ENCODE peak calls at places on chromosomes 7 and 10, in seven cellular contexts. One of them, this sample, is unnamed.

GRCh38 chr7:40200791-40201190 is 66.0 kb downstream of the SUGCT start:
- DNase-seq in fibroblast of villous mesenchyme: peak
- DNase-seq in adrenal gland: no peak
- DNase-seq in omental fat pad: no peak
- DNase-seq in kidney epithelial cell: no peak
- DNase-seq in H1: no peak
- DNase-seq in fibroblast of the aortic adventitia: peak
- DNase-seq in this sample: no peak

GRCh38 chr10:71939861-71940474 is 24.2 kb upstream of the CHST3 start:
- DNase-seq in fibroblast of villous mesenchyme: no peak
- DNase-seq in adrenal gland: peak
- DNase-seq in omental fat pad: no peak
- DNase-seq in kidney epithelial cell: no peak
- DNase-seq in H1: no peak
- DNase-seq in fibroblast of the aortic adventitia: no peak
- DNase-seq in this sample: no peak

GRCh38 chr10:129891806-129892205 is 72.3 kb downstream of the EBF3 start:
- DNase-seq in fibroblast of villous mesenchyme: no peak
- DNase-seq in adrenal gland: no peak
- DNase-seq in omental fat pad: no peak
- DNase-seq in kidney epithelial cell: no peak
- DNase-seq in H1: no peak
- DNase-seq in fibroblast of the aortic adventitia: no peak
- DNase-seq in this sample: no peak

GRCh38 chr7:39557222-39557621 is 9.0 kb upstream of the YAE1 start:
- DNase-seq in fibroblast of villous mesenchyme: no peak
- DNase-seq in adrenal gland: no peak
- DNase-seq in omental fat pad: no peak
- DNase-seq in kidney epithelial cell: no peak
- DNase-seq in H1: no peak
- DNase-seq in fibroblast of the aortic adventitia: no peak
- DNase-seq in this sample: no peak

GRCh38 chr10:10816453-10816852 is 201.2 kb upstream of the CELF2 start:
- DNase-seq in fibroblast of villous mesenchyme: peak
- DNase-seq in adrenal gland: no peak
- DNase-seq in omental fat pad: no peak
- DNase-seq in kidney epithelial cell: no peak
- DNase-seq in H1: no peak
- DNase-seq in fibroblast of the aortic adventitia: peak
- DNase-seq in this sample: no peak

GRCh38 chr10:114038819-114039218 is 4.8 kb upstream of the ADRB1 start:
- DNase-seq in fibroblast of villous mesenchyme: no peak
- DNase-seq in adrenal gland: no peak
- DNase-seq in omental fat pad: no peak
- DNase-seq in kidney epithelial cell: no peak
- DNase-seq in H1: no peak
- DNase-seq in fibroblast of the aortic adventitia: no peak
- DNase-seq in this sample: no peak

GRCh38 chr10:74855027-74855426 is 28.6 kb downstream of the KAT6B start:
- DNase-seq in fibroblast of villous mesenchyme: peak
- DNase-seq in adrenal gland: no peak
- DNase-seq in omental fat pad: no peak
- DNase-seq in kidney epithelial cell: no peak
- DNase-seq in H1: no peak
- DNase-seq in fibroblast of the aortic adventitia: no peak
- DNase-seq in this sample: no peak

GRCh38 chr7:82244947-82245346 is 198.6 kb downstream of the CACNA2D1 start:
- DNase-seq in fibroblast of villous mesenchyme: no peak
- DNase-seq in adrenal gland: no peak
- DNase-seq in omental fat pad: no peak
- DNase-seq in kidney epithelial cell: no peak
- DNase-seq in H1: no peak
- DNase-seq in fibroblast of the aortic adventitia: no peak
- DNase-seq in this sample: no peak

GRCh38 chr7:144004703-144005102 is 4.6 kb downstream of the OR6B1 start:
- DNase-seq in fibroblast of villous mesenchyme: no peak
- DNase-seq in adrenal gland: no peak
- DNase-seq in omental fat pad: no peak
- DNase-seq in kidney epithelial cell: no peak
- DNase-seq in H1: no peak
- DNase-seq in fibroblast of the aortic adventitia: no peak
- DNase-seq in this sample: no peak

GRCh38 chr10:6342091-6342490 is 139.4 kb downstream of the PFKFB3 start:
- DNase-seq in fibroblast of villous mesenchyme: no peak
- DNase-seq in adrenal gland: no peak
- DNase-seq in omental fat pad: no peak
- DNase-seq in kidney epithelial cell: no peak
- DNase-seq in H1: no peak
- DNase-seq in fibroblast of the aortic adventitia: no peak
- DNase-seq in this sample: no peak

GRCh38 chr7:28956608-28957063 is 1.5 kb downstream of the TRIL start:
- DNase-seq in fibroblast of villous mesenchyme: peak
- DNase-seq in adrenal gland: peak
- DNase-seq in omental fat pad: no peak
- DNase-seq in kidney epithelial cell: peak
- DNase-seq in H1: peak
- DNase-seq in fibroblast of the aortic adventitia: peak
- DNase-seq in this sample: peak

GRCh38 chr7:116772926-116773749 is 89.2 kb upstream of the CAPZA2 start:
- DNase-seq in fibroblast of villous mesenchyme: no peak
- DNase-seq in adrenal gland: no peak
- DNase-seq in omental fat pad: no peak
- DNase-seq in kidney epithelial cell: no peak
- DNase-seq in H1: no peak
- DNase-seq in fibroblast of the aortic adventitia: no peak
- DNase-seq in this sample: no peak

GRCh38 chr7:4882169-4882741 is 1.3 kb downstream of the RADIL start:
- DNase-seq in fibroblast of villous mesenchyme: peak
- DNase-seq in adrenal gland: peak
- DNase-seq in omental fat pad: peak
- DNase-seq in kidney epithelial cell: no peak
- DNase-seq in H1: peak
- DNase-seq in fibroblast of the aortic adventitia: peak
- DNase-seq in this sample: no peak

GRCh38 chr7:50592940-50593339 is 27.7 kb upstream of the DDC start:
- DNase-seq in fibroblast of villous mesenchyme: no peak
- DNase-seq in adrenal gland: no peak
- DNase-seq in omental fat pad: no peak
- DNase-seq in kidney epithelial cell: no peak
- DNase-seq in H1: no peak
- DNase-seq in fibroblast of the aortic adventitia: no peak
- DNase-seq in this sample: no peak

GRCh38 chr7:128989961-128990360 is 52.2 kb downstream of the IRF5 start:
- DNase-seq in fibroblast of villous mesenchyme: peak
- DNase-seq in adrenal gland: no peak
- DNase-seq in omental fat pad: no peak
- DNase-seq in kidney epithelial cell: no peak
- DNase-seq in H1: no peak
- DNase-seq in fibroblast of the aortic adventitia: no peak
- DNase-seq in this sample: no peak

GRCh38 chr10:73876971-73877370 is 2.6 kb upstream of the CAMK2G start:
- DNase-seq in fibroblast of villous mesenchyme: no peak
- DNase-seq in adrenal gland: no peak
- DNase-seq in omental fat pad: no peak
- DNase-seq in kidney epithelial cell: no peak
- DNase-seq in H1: no peak
- DNase-seq in fibroblast of the aortic adventitia: peak
- DNase-seq in this sample: no peak

GRCh38 chr10:129450391-129450790 is 16.6 kb upstream of the MGMT start:
- DNase-seq in fibroblast of villous mesenchyme: no peak
- DNase-seq in adrenal gland: no peak
- DNase-seq in omental fat pad: no peak
- DNase-seq in kidney epithelial cell: no peak
- DNase-seq in H1: no peak
- DNase-seq in fibroblast of the aortic adventitia: no peak
- DNase-seq in this sample: no peak

GRCh38 chr7:97555845-97556431 is 175.9 kb upstream of the TAC1 start:
- DNase-seq in fibroblast of villous mesenchyme: no peak
- DNase-seq in adrenal gland: no peak
- DNase-seq in omental fat pad: no peak
- DNase-seq in kidney epithelial cell: no peak
- DNase-seq in H1: no peak
- DNase-seq in fibroblast of the aortic adventitia: no peak
- DNase-seq in this sample: no peak

GRCh38 chr10:107914450-107915276 is 750.2 kb upstream of the SORCS1 start:
- DNase-seq in fibroblast of villous mesenchyme: peak
- DNase-seq in adrenal gland: no peak
- DNase-seq in omental fat pad: no peak
- DNase-seq in kidney epithelial cell: no peak
- DNase-seq in H1: peak
- DNase-seq in fibroblast of the aortic adventitia: no peak
- DNase-seq in this sample: peak

GRCh38 chr10:110138197-110138812 is 69.1 kb upstream of the MXI1 start:
- DNase-seq in fibroblast of villous mesenchyme: peak
- DNase-seq in adrenal gland: no peak
- DNase-seq in omental fat pad: no peak
- DNase-seq in kidney epithelial cell: no peak
- DNase-seq in H1: no peak
- DNase-seq in fibroblast of the aortic adventitia: peak
- DNase-seq in this sample: no peak

GRCh38 chr10:48655426-48656240 is 29.0 kb upstream of the WDFY4 start:
- DNase-seq in fibroblast of villous mesenchyme: peak
- DNase-seq in adrenal gland: peak
- DNase-seq in omental fat pad: peak
- DNase-seq in kidney epithelial cell: peak
- DNase-seq in H1: peak
- DNase-seq in fibroblast of the aortic adventitia: peak
- DNase-seq in this sample: no peak

GRCh38 chr10:72323108-72323932 is 31.4 kb downstream of the DNAJB12 start:
- DNase-seq in fibroblast of villous mesenchyme: no peak
- DNase-seq in adrenal gland: no peak
- DNase-seq in omental fat pad: no peak
- DNase-seq in kidney epithelial cell: no peak
- DNase-seq in H1: no peak
- DNase-seq in fibroblast of the aortic adventitia: no peak
- DNase-seq in this sample: no peak

GRCh38 chr10:96301616-96302015 is 2.6 kb upstream of the DNTT start:
- DNase-seq in fibroblast of villous mesenchyme: no peak
- DNase-seq in adrenal gland: no peak
- DNase-seq in omental fat pad: no peak
- DNase-seq in kidney epithelial cell: no peak
- DNase-seq in H1: no peak
- DNase-seq in fibroblast of the aortic adventitia: no peak
- DNase-seq in this sample: no peak

GRCh38 chr10:96299383-96299782 is 4.9 kb upstream of the DNTT start:
- DNase-seq in fibroblast of villous mesenchyme: no peak
- DNase-seq in adrenal gland: no peak
- DNase-seq in omental fat pad: no peak
- DNase-seq in kidney epithelial cell: no peak
- DNase-seq in H1: no peak
- DNase-seq in fibroblast of the aortic adventitia: no peak
- DNase-seq in this sample: no peak

GRCh38 chr10:96305019-96305418 is 785 bp downstream of the DNTT start:
- DNase-seq in fibroblast of villous mesenchyme: no peak
- DNase-seq in adrenal gland: no peak
- DNase-seq in omental fat pad: no peak
- DNase-seq in kidney epithelial cell: no peak
- DNase-seq in H1: no peak
- DNase-seq in fibroblast of the aortic adventitia: no peak
- DNase-seq in this sample: no peak

GRCh38 chr10:96306516-96306915 is 2.3 kb downstream of the DNTT start:
- DNase-seq in fibroblast of villous mesenchyme: no peak
- DNase-seq in adrenal gland: peak
- DNase-seq in omental fat pad: no peak
- DNase-seq in kidney epithelial cell: peak
- DNase-seq in H1: no peak
- DNase-seq in fibroblast of the aortic adventitia: no peak
- DNase-seq in this sample: no peak

GRCh38 chr10:96304241-96304640 is at the start of gene DNTT:
- DNase-seq in fibroblast of villous mesenchyme: no peak
- DNase-seq in adrenal gland: no peak
- DNase-seq in omental fat pad: no peak
- DNase-seq in kidney epithelial cell: no peak
- DNase-seq in H1: no peak
- DNase-seq in fibroblast of the aortic adventitia: no peak
- DNase-seq in this sample: no peak
- TF ChIP-seq CTCF in fibroblast of villous mesenchyme: no peak
- TF ChIP-seq CTCF in adrenal gland: no peak
- TF ChIP-seq CTCF in omental fat pad: no peak
- TF ChIP-seq CTCF in kidney epithelial cell: no peak
- TF ChIP-seq CTCF in H1: no peak
- TF ChIP-seq CTCF in fibroblast of the aortic adventitia: no peak
- TF ChIP-seq CTCF in this sample: no peak

DNA sequence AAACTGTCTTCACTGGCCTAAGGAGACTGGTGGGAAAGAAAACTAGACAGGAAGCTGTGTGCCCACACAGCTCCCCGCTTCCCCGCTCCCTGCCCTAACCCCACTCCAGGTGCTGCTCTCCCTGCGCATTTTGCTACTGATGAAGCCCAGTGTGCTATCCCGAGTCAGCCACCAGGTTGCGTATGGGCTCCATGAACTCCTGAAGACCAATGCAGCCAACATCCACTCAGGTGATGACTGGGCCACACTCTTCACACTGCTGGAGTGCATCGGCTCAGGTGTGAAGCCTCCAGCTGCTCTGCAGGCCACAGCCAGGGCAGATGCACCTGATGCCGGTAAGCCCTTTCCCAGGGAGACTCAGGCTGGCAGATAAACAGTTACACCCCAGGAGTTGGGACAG is 20.3 kb upstream of the NFKB2 start:
- DNase-seq in fibroblast of villous mesenchyme: no peak
- DNase-seq in adrenal gland: no peak
- DNase-seq in omental fat pad: no peak
- DNase-seq in kidney epithelial cell: no peak
- DNase-seq in H1: no peak
- DNase-seq in fibroblast of the aortic adventitia: no peak
- DNase-seq in this sample: no peak
- TF ChIP-seq CTCF in fibroblast of villous mesenchyme: peak
- TF ChIP-seq CTCF in adrenal gland: no peak
- TF ChIP-seq CTCF in omental fat pad: no peak
- TF ChIP-seq CTCF in kidney epithelial cell: peak
- TF ChIP-seq CTCF in H1: peak
- TF ChIP-seq CTCF in fibroblast of the aortic adventitia: peak
- TF ChIP-seq CTCF in this sample: no peak

DNA sequence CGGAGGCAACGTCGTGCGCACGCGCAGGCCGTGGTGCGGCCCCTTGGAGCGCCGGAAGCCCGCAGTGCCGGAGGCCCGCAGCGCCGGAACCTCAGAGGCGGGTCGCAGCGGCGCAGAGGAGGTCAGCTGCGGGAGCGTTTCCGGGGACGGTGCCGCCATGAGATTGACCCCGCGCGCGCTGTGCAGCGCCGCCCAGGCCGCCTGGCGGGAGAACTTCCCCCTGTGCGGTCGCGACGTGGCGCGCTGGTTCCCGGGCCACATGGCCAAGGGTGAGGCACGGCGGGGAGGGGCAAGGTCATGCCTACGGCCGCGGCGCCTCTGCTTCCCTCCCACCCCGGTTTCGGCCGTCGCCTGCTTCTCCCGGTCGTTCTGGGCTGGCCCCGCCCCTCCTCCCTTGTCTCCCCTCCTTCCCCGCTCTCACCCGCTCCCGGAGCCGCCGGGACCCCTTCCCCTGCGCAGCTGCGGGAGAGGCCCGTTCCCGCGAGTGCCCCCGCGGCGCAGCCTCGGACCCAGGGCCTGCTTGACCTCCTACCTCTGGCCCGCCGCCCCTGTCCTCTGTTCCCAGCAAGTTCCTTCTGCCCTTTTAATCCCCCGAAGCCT is at the start of gene MTG1:
- DNase-seq in fibroblast of villous mesenchyme: peak
- DNase-seq in adrenal gland: peak
- DNase-seq in omental fat pad: peak
- DNase-seq in kidney epithelial cell: peak
- DNase-seq in H1: peak
- DNase-seq in fibroblast of the aortic adventitia: peak
- DNase-seq in this sample: peak
- TF ChIP-seq CTCF in fibroblast of villous mesenchyme: peak
- TF ChIP-seq CTCF in adrenal gland: peak
- TF ChIP-seq CTCF in omental fat pad: no peak
- TF ChIP-seq CTCF in kidney epithelial cell: no peak
- TF ChIP-seq CTCF in H1: peak
- TF ChIP-seq CTCF in fibroblast of the aortic adventitia: peak
- TF ChIP-seq CTCF in this sample: no peak

GRCh38 chr10:47026301-47027107 is 115.3 kb downstream of the PTPN20 start:
- DNase-seq in fibroblast of villous mesenchyme: no peak
- DNase-seq in adrenal gland: peak
- DNase-seq in omental fat pad: no peak
- DNase-seq in kidney epithelial cell: no peak
- DNase-seq in H1: peak
- DNase-seq in fibroblast of the aortic adventitia: no peak
- DNase-seq in this sample: peak
- TF ChIP-seq CTCF in fibroblast of villous mesenchyme: no peak
- TF ChIP-seq CTCF in adrenal gland: no peak
- TF ChIP-seq CTCF in omental fat pad: no peak
- TF ChIP-seq CTCF in kidney epithelial cell: no peak
- TF ChIP-seq CTCF in H1: no peak
- TF ChIP-seq CTCF in fibroblast of the aortic adventitia: no peak
- TF ChIP-seq CTCF in this sample: no peak